ENCODE peak calls at places on chromosomes 2 and 18, in ten cellular contexts. J is neuronal stem cell; W is H1; R is T-helper 9 cell; H is NCI-H1694 treated with DMSO at 0.1 percent for 48 hours; O is stimulated activated CD4-positive, alpha-beta T cell treated with anti-CD3 and anti-CD28 coated beads, Interleukin-2, amount 100 ng/mL, for 48 hours; U is astrocyte of the hippocampus; D is COR-L47; P is activated naive CD8-positive, alpha-beta T cell treated with anti-CD3 and anti-CD28 coated beads, Interleukin-2, amount 10 ng/mL, durations not matched to agents 7 days and 5 days; C is dermis blood vessel endothelial cell. E is an unnamed sample.

GRCh38 chr2:183164111-183165015 is 40.1 kb downstream of the NUP35 start:
- DNase-seq in J (no peak), W (no peak), R (no peak), H (no peak), O (no peak), U (peak), D (no peak), P (no peak), C (no peak), E (no peak)

GRCh38 chr2:140586379-140586778 is 1544.4 kb downstream of the LRP1B start:
- DNase-seq in J (peak), W (no peak), R (no peak), H (no peak), O (no peak), U (no peak), D (no peak), P (no peak), C (peak), E (peak)

GRCh38 chr18:13813271-13813849 is 10.6 kb upstream of the MC5R start:
- DNase-seq in J (peak), W (no peak), R (peak), H (peak), O (peak), U (peak), D (peak), P (peak), C (peak), E (peak)

GRCh38 chr2:148644885-148645134 is 259 bp downstream of the EPC2 start:
- DNase-seq in J (no peak), W (no peak), R (no peak), H (no peak), O (no peak), U (no peak), D (no peak), P (no peak), C (no peak), E (no peak)

GRCh38 chr2:178361588-178361987 is 89.4 kb downstream of the PRKRA start:
- DNase-seq in J (no peak), W (no peak), R (no peak), H (peak), O (no peak), U (no peak), D (no peak), P (no peak), C (no peak), E (no peak)

GRCh38 chr2:22124003-22124402 is 1000.2 kb downstream of the TDRD15 start:
- DNase-seq in J (no peak), W (no peak), R (no peak), H (no peak), O (no peak), U (no peak), D (no peak), P (no peak), C (no peak), E (no peak)

GRCh38 chr2:184336688-184337087 is 261.6 kb upstream of the ZNF804A start:
- DNase-seq in J (no peak), W (no peak), R (no peak), H (no peak), O (no peak), U (peak), D (no peak), P (no peak), C (no peak), E (no peak)

GRCh38 chr18:23337599-23338444 is 115.3 kb upstream of the RIOK3 start:
- DNase-seq in J (no peak), W (no peak), R (no peak), H (peak), O (no peak), U (peak), D (peak), P (no peak), C (peak), E (no peak)

GRCh38 chr2:60976875-60977561 is 40.5 kb upstream of the PEX13 start:
- DNase-seq in J (no peak), W (no peak), R (no peak), H (no peak), O (no peak), U (no peak), D (no peak), P (no peak), C (no peak), E (no peak)

GRCh38 chr2:216888907-216889622 is 29.2 kb upstream of the TNP1 start:
- DNase-seq in J (no peak), W (no peak), R (no peak), H (no peak), O (no peak), U (no peak), D (no peak), P (no peak), C (no peak), E (no peak)

GRCh38 chr2:85222792-85223191 is 89.6 kb downstream of the TCF7L1 start:
- DNase-seq in J (no peak), W (no peak), R (no peak), H (no peak), O (no peak), U (no peak), D (peak), P (no peak), C (peak), E (no peak)

GRCh38 chr2:238899386-238899785 is 51.5 kb downstream of the TWIST2 start:
- DNase-seq in J (no peak), W (no peak), R (no peak), H (no peak), O (no peak), U (no peak), D (no peak), P (no peak), C (no peak), E (no peak)

GRCh38 chr18:48741866-48742265 is 203.0 kb downstream of the CTIF start:
- DNase-seq in J (no peak), W (no peak), R (no peak), H (no peak), O (no peak), U (no peak), D (no peak), P (no peak), C (no peak), E (no peak)